ENCODE peak calls at places on chromosomes 12 and 14, in four cellular contexts. B is astrocyte, R is neuronal stem cell, I is HepG2. H is an unnamed sample. For H3K4me1, the result is how much of the 10 kb centered on the place peaks cover.

GRCh38 chr14:93970589-93970966 is 5.8 kb downstream of the ASB2 start:
- DNase-seq in B (no peak), R (no peak), I (peak), H (no peak)

GRCh38 chr12:131454418-131455217 is 256.3 kb upstream of the SFSWAP start:
- DNase-seq in B (no peak), R (peak), I (peak), H (no peak)

GRCh38 chr12:20220339-20220738 is 148.0 kb upstream of the PDE3A start:
- DNase-seq in B (peak), R (no peak), I (no peak), H (peak)

GRCh38 chr12:65602579-65603295 is 221.5 kb upstream of the HMGA2 start:
- DNase-seq in B (peak), R (peak), I (peak), H (peak)

GRCh38 chr12:70415987-70416386 is 49.9 kb downstream of the KCNMB4 start:
- DNase-seq in B (no peak), R (no peak), I (no peak), H (no peak)

GRCh38 chr14:75459099-75459741 is 31.4 kb downstream of the JDP2 start:
- DNase-seq in B (no peak), R (no peak), I (no peak), H (no peak)

GRCh38 chr12:89350260-89350659 is 2.0 kb downstream of the DUSP6 start:
- DNase-seq in B (no peak), R (no peak), I (no peak), H (no peak)

GRCh38 chr12:78181544-78182162 is 351.0 kb downstream of the NAV3 start:
- DNase-seq in B (no peak), R (no peak), I (peak), H (peak)

GRCh38 chr12:50934981-50935807 is 17.1 kb upstream of the HIGD1C start:
- DNase-seq in B (peak), R (no peak), I (peak), H (peak)

GRCh38 chr12:46915082-46915481 is 89.3 kb upstream of the SLC38A4 start:
- DNase-seq in B (peak), R (no peak), I (no peak), H (peak)

GRCh38 chr14:74618078-74618952 is 6.3 kb upstream of the LTBP2 start:
- DNase-seq in B (peak), R (no peak), I (peak), H (peak)

GRCh38 chr12:118742426-118742825 is 238.9 kb upstream of the SRRM4 start:
- DNase-seq in B (no peak), R (no peak), I (no peak), H (no peak)

GRCh38 chr12:14860490-14860889 is 17.2 kb upstream of the ART4 start:
- DNase-seq in B (no peak), R (no peak), I (no peak), H (no peak)

GRCh38 chr14:105384041-105384557 is 14.2 kb upstream of the TEX22 start:
- DNase-seq in B (no peak), R (no peak), I (no peak), H (no peak)

DNA sequence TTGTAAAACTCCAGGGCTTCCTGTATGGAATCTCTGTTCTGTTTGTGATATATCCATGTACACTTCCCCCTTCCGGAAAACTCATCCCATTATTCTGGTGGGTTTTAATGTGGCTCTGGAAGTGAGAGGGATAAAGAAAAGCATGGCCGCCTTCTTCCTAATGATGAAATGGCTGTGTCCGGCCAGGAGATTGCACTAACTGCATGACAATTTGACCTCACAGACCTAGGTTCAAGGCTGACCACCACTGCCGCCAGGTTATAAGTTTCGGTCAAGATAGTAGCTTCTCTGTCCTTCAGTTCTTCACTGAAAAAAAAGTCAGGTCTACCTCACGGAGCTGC is 41.0 kb upstream of the NPAS3 start:
- DNase-seq in B (no peak), R (no peak), I (no peak), H (no peak)
- H3K4me3 ChIP-seq in B (peak), R (no peak), I (peak), H (peak)

DNA sequence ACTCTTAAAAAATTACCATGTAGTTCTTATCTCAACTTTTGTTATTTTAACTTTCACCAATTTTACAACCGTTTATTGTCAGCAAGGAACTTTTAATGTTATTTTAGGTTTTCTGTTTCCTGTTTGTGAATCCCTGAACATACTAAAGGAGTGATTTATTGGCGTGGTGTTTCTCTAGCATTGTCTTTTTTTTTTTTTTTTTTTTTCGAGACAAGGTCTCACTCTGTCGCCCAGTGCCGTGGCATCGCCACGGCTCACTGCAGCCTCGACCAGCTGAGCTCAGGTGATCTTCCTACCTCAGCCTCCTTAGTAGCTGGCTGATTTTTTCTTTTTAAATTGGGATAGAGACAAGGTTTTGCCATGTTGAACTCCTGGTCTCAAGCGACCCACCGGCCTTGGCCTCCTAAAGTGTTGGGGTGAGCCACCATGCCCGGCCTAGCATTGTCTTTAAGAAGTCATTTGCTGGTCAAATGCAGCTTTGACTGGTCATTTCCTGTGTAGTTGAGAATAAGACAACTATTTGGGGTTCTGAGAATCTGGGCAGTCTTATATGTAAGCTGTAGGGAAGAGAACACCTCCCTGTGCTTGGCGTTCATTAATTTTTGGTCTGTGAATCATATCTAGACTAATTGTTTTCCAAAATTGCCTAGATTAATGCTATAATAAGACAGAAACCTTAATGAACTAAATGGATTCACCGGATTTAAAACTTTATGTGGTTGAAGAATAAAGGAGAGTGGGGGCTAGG is 2.1 kb downstream of the WASHC4 start:
- DNase-seq in B (peak), R (no peak), I (no peak), H (peak)
- H3K4me1 ChIP-seq in B (under half), R (under half), I (under half), H (under half)

GRCh38 chr12:11069854-11070253 is 7.8 kb upstream of the TAS2R46 start:
- DNase-seq in B (no peak), R (no peak), I (no peak), H (no peak)
- H3K9ac ChIP-seq in B (no peak), R (no peak), I (no peak), H (no peak)

DNA sequence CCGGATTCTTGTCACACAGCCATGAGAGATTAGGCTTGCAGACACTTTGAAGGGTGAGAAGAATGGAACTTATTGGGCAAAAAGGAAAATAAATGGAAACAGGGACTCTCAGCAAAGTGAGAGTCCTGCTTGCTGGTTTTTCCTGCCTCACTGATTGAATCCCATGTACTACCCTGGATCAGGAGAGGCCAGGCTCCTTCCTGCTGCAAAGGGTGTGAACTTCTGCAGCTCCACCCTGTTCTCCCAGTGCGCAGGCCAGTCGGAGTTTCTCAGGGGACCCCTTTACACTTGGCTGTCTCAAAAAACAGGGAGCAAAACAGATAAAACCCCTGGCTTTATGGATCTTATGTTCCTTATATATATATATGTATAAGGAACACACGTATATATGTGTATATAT is 77.0 kb upstream of the FUT8 start:
- DNase-seq in B (no peak), R (no peak), I (no peak), H (no peak)
- H3K4me3 ChIP-seq in B (no peak), R (no peak), I (no peak), H (no peak)